ENCODE peak calls at places on chromosomes 4 and X, in ten cellular contexts. Q is WTC11, N is GM23338, J is transverse colon, W is fibroblast of mammary gland, X is PC-3, L is tibial nerve, T is upper lobe of left lung, F is neural crest cell, R is sigmoid colon. I is an unnamed sample.

GRCh38 chrX:46961574-46962279 is 49.5 kb downstream of the JADE3 start:
- DNase-seq in X (no peak), N (peak; percentile 5), T (no peak), L (no peak), J (no peak), W (no peak), Q (no peak), F (no peak), R (no peak), I (no peak)

GRCh38 chrX:53050841-53051240 is 2.3 kb downstream of the GPR173 start:
- DNase-seq in R (no peak), W (peak; percentile 49), F (no peak), T (no peak), L (no peak), N (no peak), Q (no peak), X (no peak), J (no peak), I (no peak)

GRCh38 chr4:101669138-101669831 is 121.2 kb upstream of the BANK1 start:
- DNase-seq in X (no peak), T (no peak), J (no peak), N (no peak), F (no peak), R (no peak), W (peak; percentile 43), Q (no peak), L (no peak), I (no peak)

GRCh38 chrX:9730752-9731151 is 34.9 kb downstream of the GPR143 start:
- DNase-seq in Q (no peak), L (no peak), X (no peak), N (no peak), T (no peak), F (no peak), R (no peak), J (no peak), W (no peak), I (no peak)

GRCh38 chrX:149504226-149504914 is 736 bp downstream of the IDS start:
- DNase-seq in Q (peak; percentile 64), T (peak; percentile 49), F (no peak), W (peak; percentile 9), N (peak; percentile 56), R (no peak), J (peak; percentile 37), L (no peak), X (peak; percentile 30), I (no peak)

GRCh38 chr4:148790691-148791090 is 348.5 kb upstream of the NR3C2 start:
- DNase-seq in X (peak; percentile 40), F (no peak), T (peak; percentile 25), R (no peak), Q (no peak), N (no peak), W (peak; percentile 6), L (no peak), J (no peak), I (no peak)

GRCh38 chrX:39163585-39163984 is 362.3 kb downstream of the MID1IP1 start:
- DNase-seq in W (no peak), X (no peak), L (no peak), R (no peak), Q (no peak), J (no peak), F (no peak), N (no peak), T (no peak), I (no peak)

GRCh38 chr4:43567644-43568043 is 675.1 kb downstream of the GRXCR1 start:
- DNase-seq in X (no peak), L (no peak), N (no peak), T (no peak), R (no peak), W (no peak), F (no peak), J (no peak), Q (no peak), I (no peak)

GRCh38 chr4:10179957-10180602 is 63.5 kb upstream of the WDR1 start:
- DNase-seq in T (no peak), Q (no peak), N (no peak), R (no peak), W (no peak), F (no peak), J (no peak), L (no peak), X (no peak), I (no peak)

GRCh38 chr4:116705466-116705865 is 379.9 kb downstream of the TRAM1L1 start:
- DNase-seq in Q (no peak), X (no peak), T (no peak), J (no peak), F (no peak), R (no peak), W (no peak), L (no peak), N (no peak), I (no peak)

GRCh38 chrX:150582338-150582948 is 14.0 kb downstream of the MTM1 start:
- DNase-seq in F (no peak), N (no peak), R (no peak), L (no peak), T (no peak), Q (no peak), J (no peak), W (peak; percentile 1), X (no peak), I (no peak)

GRCh38 chr4:44736900-44737299 is 10.5 kb upstream of the GNPDA2 start:
- DNase-seq in F (no peak), X (no peak), R (no peak), W (no peak), T (no peak), Q (no peak), N (no peak), J (no peak), L (no peak), I (no peak)

GRCh38 chr4:15451866-15452765 is 17.6 kb upstream of the CC2D2A start:
- DNase-seq in N (no peak), R (peak; percentile 66), Q (no peak), L (peak; percentile 50), J (no peak), W (peak; percentile 97), F (no peak), X (peak; percentile 69), T (no peak), I (no peak)

GRCh38 chrX:108261541-108262218 is 170.1 kb downstream of the ATG4A start:
- DNase-seq in W (peak; percentile 88), N (no peak), R (no peak), J (no peak), T (no peak), F (no peak), L (no peak), Q (no peak), X (peak; percentile 83), I (no peak)

GRCh38 chrX:131746491-131746968 is 202.7 kb downstream of the OR13H1 start:
- DNase-seq in W (peak; percentile 85), X (peak; percentile 91), N (no peak), F (no peak), R (peak; percentile 93), L (no peak), Q (no peak), T (peak; percentile 68), J (peak; percentile 89), I (no peak)
- TF ChIP-seq CTCF in W (peak; percentile 40), X (peak; percentile 58), N (peak; percentile 12), F (no peak), R (no peak), L (peak; percentile 75), Q (no peak), T (no peak), J (no peak), I (no peak)

GRCh38 chrX:80572636-80573035 is 152.4 kb downstream of the TENT5D start:
- DNase-seq in L (no peak), N (no peak), R (no peak), F (no peak), J (no peak), X (no peak), W (no peak), T (no peak), Q (no peak), I (no peak)

GRCh38 chrX:80576815-80577533 is 156.7 kb downstream of the TENT5D start:
- DNase-seq in L (peak; percentile 4), X (peak; percentile 1), T (no peak), N (no peak), J (no peak), W (no peak), R (no peak), Q (no peak), F (no peak), I (no peak)

GRCh38 chrX:80576267-80576666 is 156.0 kb downstream of the TENT5D start:
- DNase-seq in F (no peak), T (no peak), N (no peak), R (no peak), J (no peak), Q (no peak), L (no peak), W (no peak), X (no peak), I (no peak)

GRCh38 chrX:80573275-80573674 is 153.0 kb downstream of the TENT5D start:
- DNase-seq in T (no peak), J (no peak), L (no peak), R (no peak), N (no peak), F (no peak), X (no peak), W (no peak), Q (no peak), I (no peak)

DNA sequence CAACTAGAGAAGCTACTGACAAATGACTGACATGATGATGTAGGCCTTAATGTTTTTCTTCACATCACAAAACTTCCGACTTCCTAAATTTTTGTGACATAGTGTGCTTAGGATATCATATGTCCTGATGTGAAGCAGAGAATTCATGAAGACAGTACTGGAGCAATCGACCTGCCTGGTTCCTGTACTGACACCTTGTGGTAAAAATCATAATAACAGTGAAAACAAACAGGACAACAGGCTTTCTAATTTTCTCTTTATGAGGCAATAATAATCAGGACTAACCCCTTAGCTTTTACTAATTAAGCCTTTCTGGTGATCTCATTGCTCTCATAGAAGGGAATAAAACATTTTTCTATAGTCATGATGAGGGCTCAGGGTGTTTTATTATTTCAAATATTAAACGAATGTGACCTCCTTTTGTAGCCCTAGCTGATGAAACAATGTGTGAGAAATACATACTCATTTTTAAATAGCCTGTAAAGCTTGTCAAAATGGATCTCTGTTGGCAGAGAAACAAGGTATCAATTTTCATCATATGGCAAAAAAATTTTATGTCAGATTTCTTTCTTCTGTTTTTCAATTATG is 158.4 kb downstream of the TENT5D start:
- DNase-seq in N (peak; percentile 36), J (no peak), W (peak; percentile 33), R (no peak), F (no peak), X (peak; percentile 55), L (no peak), Q (no peak), T (no peak), I (no peak)
- TF ChIP-seq CTCF in N (peak; percentile 54), J (peak; percentile 27), W (peak; percentile 61), R (peak; percentile 39), F (peak; percentile 59), X (peak; percentile 67), L (peak; percentile 55), Q (peak; percentile 28), T (peak; percentile 23), I (peak; percentile 27)

GRCh38 chr4:70948665-70949284 is 44.7 kb upstream of the DCK start:
- DNase-seq in F (no peak), T (no peak), L (no peak), Q (no peak), J (no peak), W (no peak), R (no peak), X (peak; percentile 14), N (no peak), I (no peak)
- TF ChIP-seq CTCF in F (no peak), T (no peak), L (no peak), Q (no peak), J (no peak), W (no peak), R (no peak), X (peak; percentile 49), N (no peak), I (no peak)

GRCh38 chr4:145180298-145181090 is at the start of gene OTUD4:
- DNase-seq in J (peak; percentile 96), F (peak; percentile 80), R (peak; percentile 98), L (peak; percentile 87), Q (peak; percentile 94), X (peak; percentile 96), T (peak; percentile 98), W (peak; percentile 91), N (peak; percentile 94), I (peak; percentile 93)
- TF ChIP-seq CTCF in J (no peak), F (peak; percentile 17), R (no peak), L (peak; percentile 46), Q (no peak), X (no peak), T (peak; percentile 21), W (no peak), N (peak; percentile 22), I (peak; percentile 31)